ENCODE peak calls at places on chromosome 7, in five cellular contexts. One of them, this sample, is unnamed.

GRCh38 chr7:116610210-116610609 is 61.8 kb upstream of the MET start:
- DNase-seq in BE2C: no peak
- DNase-seq in endothelial cell: no peak
- DNase-seq in astrocyte of the spinal cord: peak; percentile 71
- DNase-seq in type B pancreatic cell: no peak
- DNase-seq in this sample: no peak

GRCh38 chr7:23787272-23787671 is 77.3 kb downstream of the STK31 start:
- DNase-seq in type B pancreatic cell: no peak
- DNase-seq in BE2C: no peak
- DNase-seq in endothelial cell: no peak
- DNase-seq in astrocyte of the spinal cord: no peak
- DNase-seq in this sample: no peak

GRCh38 chr7:4734587-4735365 is 40.6 kb upstream of the AP5Z1 start:
- DNase-seq in astrocyte of the spinal cord: no peak
- DNase-seq in BE2C: no peak
- DNase-seq in endothelial cell: no peak
- DNase-seq in type B pancreatic cell: no peak
- DNase-seq in this sample: no peak

GRCh38 chr7:38311329-38311937 is 38.0 kb upstream of the TARP start:
- DNase-seq in type B pancreatic cell: no peak
- DNase-seq in astrocyte of the spinal cord: no peak
- DNase-seq in endothelial cell: no peak
- DNase-seq in BE2C: peak; percentile 65
- DNase-seq in this sample: no peak

GRCh38 chr7:3338161-3338560 is 37.1 kb downstream of the SDK1 start:
- DNase-seq in BE2C: no peak
- DNase-seq in endothelial cell: no peak
- DNase-seq in astrocyte of the spinal cord: no peak
- DNase-seq in type B pancreatic cell: no peak
- DNase-seq in this sample: no peak

GRCh38 chr7:159019111-159019510 is 125.6 kb downstream of the VIPR2 start:
- DNase-seq in astrocyte of the spinal cord: no peak
- DNase-seq in type B pancreatic cell: no peak
- DNase-seq in endothelial cell: no peak
- DNase-seq in BE2C: no peak
- DNase-seq in this sample: no peak

GRCh38 chr7:51850141-51850540 is 533.5 kb upstream of the COBL start:
- DNase-seq in BE2C: no peak
- DNase-seq in type B pancreatic cell: no peak
- DNase-seq in endothelial cell: no peak
- DNase-seq in astrocyte of the spinal cord: no peak
- DNase-seq in this sample: no peak

GRCh38 chr7:134809611-134810010 is 30.2 kb downstream of the CALD1 start:
- DNase-seq in astrocyte of the spinal cord: no peak
- DNase-seq in BE2C: no peak
- DNase-seq in type B pancreatic cell: no peak
- DNase-seq in endothelial cell: no peak
- DNase-seq in this sample: no peak

GRCh38 chr7:30285531-30286284 is 1.3 kb downstream of the ZNRF2 start:
- DNase-seq in endothelial cell: peak; percentile 22
- DNase-seq in BE2C: peak; percentile 24
- DNase-seq in astrocyte of the spinal cord: peak; percentile 60
- DNase-seq in type B pancreatic cell: no peak
- DNase-seq in this sample: no peak

GRCh38 chr7:155369-156000 is 36.9 kb upstream of the FAM20C start:
- DNase-seq in endothelial cell: no peak
- DNase-seq in type B pancreatic cell: no peak
- DNase-seq in astrocyte of the spinal cord: no peak
- DNase-seq in BE2C: no peak
- DNase-seq in this sample: no peak

GRCh38 chr7:5682889-5683670 is 98.4 kb downstream of the RNF216 start:
- DNase-seq in BE2C: no peak
- DNase-seq in astrocyte of the spinal cord: no peak
- DNase-seq in type B pancreatic cell: no peak
- DNase-seq in endothelial cell: no peak
- DNase-seq in this sample: no peak

DNA sequence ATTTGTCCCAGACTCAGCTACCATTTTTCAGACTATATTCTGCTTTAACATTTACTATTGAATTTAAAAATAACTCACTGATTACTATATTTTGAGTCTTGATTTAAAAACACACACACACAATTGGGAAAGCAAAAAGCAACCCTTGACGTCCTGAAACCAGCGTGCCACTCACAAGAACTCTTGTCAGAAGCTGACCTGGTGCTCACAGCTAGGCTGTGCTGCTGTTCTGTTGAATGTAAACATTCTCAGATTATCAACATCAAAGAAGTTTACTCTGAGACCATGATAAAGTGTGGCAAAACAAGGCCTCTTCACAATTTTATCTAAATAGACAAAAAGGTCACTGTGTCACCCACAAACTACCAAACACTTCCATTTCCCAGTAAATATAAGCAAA is 62.6 kb upstream of the CACNA2D1 start:
- DNase-seq in endothelial cell: no peak
- DNase-seq in astrocyte of the spinal cord: no peak
- DNase-seq in BE2C: no peak
- DNase-seq in type B pancreatic cell: no peak
- DNase-seq in this sample: no peak
- TF ChIP-seq CTCF in endothelial cell: no peak
- TF ChIP-seq CTCF in astrocyte of the spinal cord: no peak
- TF ChIP-seq CTCF in BE2C: no peak
- TF ChIP-seq CTCF in type B pancreatic cell: no peak
- TF ChIP-seq CTCF in this sample: no peak

GRCh38 chr7:44101304-44101965 is 2.7 kb upstream of the AEBP1 start:
- DNase-seq in astrocyte of the spinal cord: no peak
- DNase-seq in endothelial cell: no peak
- DNase-seq in BE2C: no peak
- DNase-seq in type B pancreatic cell: no peak
- DNase-seq in this sample: no peak

GRCh38 chr7:44099669-44100068 is 4.5 kb upstream of the AEBP1 start:
- DNase-seq in type B pancreatic cell: no peak
- DNase-seq in BE2C: no peak
- DNase-seq in endothelial cell: no peak
- DNase-seq in astrocyte of the spinal cord: peak; percentile 64
- DNase-seq in this sample: no peak

GRCh38 chr7:44098092-44099068 is 5.8 kb upstream of the AEBP1 start:
- DNase-seq in astrocyte of the spinal cord: no peak
- DNase-seq in type B pancreatic cell: no peak
- DNase-seq in BE2C: no peak
- DNase-seq in endothelial cell: no peak
- DNase-seq in this sample: no peak

GRCh38 chr7:44101966-44102845 is 1.9 kb upstream of the AEBP1 start:
- DNase-seq in type B pancreatic cell: no peak
- DNase-seq in astrocyte of the spinal cord: peak; percentile 67
- DNase-seq in endothelial cell: no peak
- DNase-seq in BE2C: no peak
- DNase-seq in this sample: peak; percentile 82

DNA sequence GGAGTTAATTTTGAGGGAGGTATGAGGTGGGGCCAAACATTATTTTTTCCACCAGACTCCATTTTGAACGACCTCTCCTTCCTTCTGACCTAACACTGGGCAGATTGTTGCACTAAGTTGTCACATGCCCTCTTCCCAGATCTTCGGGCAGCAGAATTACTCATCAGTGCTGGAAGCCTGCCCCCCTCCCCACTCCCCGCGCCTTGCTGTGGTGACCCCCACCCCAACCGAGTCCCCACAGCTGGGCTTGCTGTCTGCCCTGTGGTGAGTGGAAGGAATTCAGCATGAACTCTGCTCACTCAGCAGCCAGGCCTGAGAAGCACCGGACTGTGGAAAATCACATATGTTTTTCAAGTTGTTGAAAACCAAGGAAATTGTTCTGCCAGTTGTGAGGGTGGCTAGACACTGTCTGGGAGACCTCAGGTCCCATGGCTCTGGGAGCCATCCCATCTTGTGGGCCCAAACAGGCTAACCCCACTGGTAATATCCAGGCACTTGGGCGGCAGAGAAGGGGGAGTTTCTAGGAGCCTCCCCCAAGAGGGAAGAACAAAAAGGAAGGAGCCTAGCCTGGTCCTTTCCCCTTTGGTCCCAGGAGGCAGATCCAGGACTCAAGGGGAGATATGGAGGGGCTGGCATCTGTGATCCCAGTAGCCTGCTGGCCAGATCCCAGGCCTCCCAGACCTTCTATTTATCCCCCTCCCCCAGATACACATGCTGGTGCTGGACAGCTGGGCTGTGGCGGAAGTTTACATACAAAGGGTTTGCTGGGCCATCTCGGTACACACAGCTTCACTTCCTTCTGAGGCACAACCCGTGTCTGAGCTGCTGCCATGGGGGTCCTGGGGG is 3.5 kb upstream of the AEBP1 start:
- DNase-seq in BE2C: no peak
- DNase-seq in astrocyte of the spinal cord: peak; percentile 89
- DNase-seq in type B pancreatic cell: no peak
- DNase-seq in endothelial cell: no peak
- DNase-seq in this sample: no peak
- TF ChIP-seq CTCF in BE2C: no peak
- TF ChIP-seq CTCF in astrocyte of the spinal cord: no peak
- TF ChIP-seq CTCF in type B pancreatic cell: no peak
- TF ChIP-seq CTCF in endothelial cell: no peak
- TF ChIP-seq CTCF in this sample: no peak

GRCh38 chr7:132193898-132194297 is 382.4 kb downstream of the PLXNA4 start:
- DNase-seq in astrocyte of the spinal cord: no peak
- DNase-seq in type B pancreatic cell: no peak
- DNase-seq in endothelial cell: no peak
- DNase-seq in BE2C: no peak
- DNase-seq in this sample: no peak

GRCh38 chr7:132202541-132202940 is 373.7 kb downstream of the PLXNA4 start:
- DNase-seq in astrocyte of the spinal cord: no peak
- DNase-seq in BE2C: no peak
- DNase-seq in endothelial cell: no peak
- DNase-seq in type B pancreatic cell: no peak
- DNase-seq in this sample: no peak

GRCh38 chr7:132199626-132200025 is 376.6 kb downstream of the PLXNA4 start:
- DNase-seq in endothelial cell: no peak
- DNase-seq in astrocyte of the spinal cord: no peak
- DNase-seq in type B pancreatic cell: no peak
- DNase-seq in BE2C: no peak
- DNase-seq in this sample: no peak

GRCh38 chr7:132200141-132200540 is 376.1 kb downstream of the PLXNA4 start:
- DNase-seq in BE2C: peak; percentile 36
- DNase-seq in astrocyte of the spinal cord: no peak
- DNase-seq in endothelial cell: no peak
- DNase-seq in type B pancreatic cell: no peak
- DNase-seq in this sample: no peak

GRCh38 chr7:132197772-132198171 is 378.5 kb downstream of the PLXNA4 start:
- DNase-seq in type B pancreatic cell: no peak
- DNase-seq in astrocyte of the spinal cord: no peak
- DNase-seq in endothelial cell: no peak
- DNase-seq in BE2C: no peak
- DNase-seq in this sample: no peak
- TF ChIP-seq CTCF in type B pancreatic cell: no peak
- TF ChIP-seq CTCF in astrocyte of the spinal cord: no peak
- TF ChIP-seq CTCF in endothelial cell: no peak
- TF ChIP-seq CTCF in BE2C: no peak
- TF ChIP-seq CTCF in this sample: no peak

GRCh38 chr7:42886129-42886528 is 25.7 kb downstream of the C7orf25 start:
- DNase-seq in astrocyte of the spinal cord: no peak
- DNase-seq in BE2C: no peak
- DNase-seq in type B pancreatic cell: no peak
- DNase-seq in endothelial cell: no peak
- DNase-seq in this sample: no peak
- TF ChIP-seq CTCF in astrocyte of the spinal cord: peak; percentile 50
- TF ChIP-seq CTCF in BE2C: peak; percentile 47
- TF ChIP-seq CTCF in type B pancreatic cell: peak; percentile 71
- TF ChIP-seq CTCF in endothelial cell: peak; percentile 47
- TF ChIP-seq CTCF in this sample: no peak